ENCODE peak calls at places on chromosomes 5 and 9, in seven cellular contexts. W is esophagus squamous epithelium, K is stomach, T is Peyer's patch, H is breast epithelium, C is lower leg skin, X is H54. O is an unnamed sample.
A peak's percentile ranks its signal among the peaks of the same experiment; 100 is the strongest.

GRCh38 chr9:108316066-108316465 is 539.7 kb downstream of the ACTL7B start:
- DNase-seq in W (no peak), K (no peak), T (no peak), H (no peak), C (no peak), X (no peak), O (no peak)

GRCh38 chr5:7181841-7182240 is 214.1 kb upstream of the ADCY2 start:
- DNase-seq in W (no peak), K (no peak), T (no peak), H (no peak), C (no peak), X (no peak), O (no peak)

GRCh38 chr9:35333551-35333950 is 156.4 kb upstream of the RUSC2 start:
- DNase-seq in W (no peak), K (no peak), T (no peak), H (no peak), C (no peak), X (peak; percentile 16), O (no peak)

GRCh38 chr5:56457887-56458451 is 224.8 kb upstream of the ANKRD55 start:
- DNase-seq in W (no peak), K (no peak), T (no peak), H (no peak), C (no peak), X (no peak), O (no peak)

GRCh38 chr9:113899205-113899604 is 23.1 kb downstream of the ZNF618 start:
- DNase-seq in W (no peak), K (no peak), T (no peak), H (no peak), C (no peak), X (no peak), O (no peak)

GRCh38 chr9:38289486-38290275 is 102.8 kb upstream of the ALDH1B1 start:
- DNase-seq in W (no peak), K (no peak), T (no peak), H (no peak), C (peak; percentile 46), X (no peak), O (peak; percentile 38)

GRCh38 chr9:118711843-118712242 is 657.4 kb downstream of the BRINP1 start:
- DNase-seq in W (no peak), K (no peak), T (no peak), H (no peak), C (no peak), X (no peak), O (no peak)

GRCh38 chr9:124384210-124384609 is 31.0 kb downstream of the PSMB7 start:
- DNase-seq in W (no peak), K (no peak), T (no peak), H (no peak), C (no peak), X (no peak), O (no peak)

GRCh38 chr5:63401434-63402046 is 560.7 kb downstream of the HTR1A start:
- DNase-seq in W (no peak), K (peak; percentile 58), T (no peak), H (no peak), C (no peak), X (peak; percentile 2), O (peak; percentile 55)

GRCh38 chr9:136044971-136045594 is 50.0 kb downstream of the NACC2 start:
- DNase-seq in W (no peak), K (peak; percentile 20), T (no peak), H (peak; percentile 43), C (peak; percentile 78), X (no peak), O (no peak)

GRCh38 chr5:59299006-59299405 is 594.5 kb downstream of the PDE4D start:
- DNase-seq in W (no peak), K (no peak), T (no peak), H (no peak), C (no peak), X (no peak), O (no peak)

GRCh38 chr9:99998266-99998665 is 91.8 kb downstream of the STX17 start:
- DNase-seq in W (no peak), K (no peak), T (no peak), H (no peak), C (no peak), X (no peak), O (peak; percentile 68)

GRCh38 chr9:129136446-129137049 is 25.3 kb downstream of the PTPA start:
- DNase-seq in W (no peak), K (no peak), T (no peak), H (no peak), C (no peak), X (no peak), O (peak; percentile 41)

GRCh38 chr5:150361301-150361700 is 3.8 kb downstream of the TCOF1 start:
- DNase-seq in W (no peak), K (no peak), T (no peak), H (no peak), C (no peak), X (no peak), O (no peak)

GRCh38 chr5:150355791-150356190 is 1.7 kb upstream of the TCOF1 start:
- DNase-seq in W (no peak), K (no peak), T (no peak), H (no peak), C (no peak), X (no peak), O (no peak)

GRCh38 chr5:150356575-150357284 is 767 bp upstream of the TCOF1 start:
- DNase-seq in W (no peak), K (no peak), T (no peak), H (no peak), C (no peak), X (no peak), O (no peak)

GRCh38 chr5:150358261-150359095 is 981 bp downstream of the TCOF1 start:
- DNase-seq in W (no peak), K (no peak), T (no peak), H (no peak), C (no peak), X (no peak), O (no peak)

GRCh38 chr5:150357326-150358260 is at the start of gene TCOF1:
- DNase-seq in W (peak; percentile 91), K (peak; percentile 99), T (peak; percentile 99), H (peak; percentile 96), C (peak; percentile 99), X (peak; percentile 86), O (peak; percentile 98)
- TF ChIP-seq POLR2A in W (peak; percentile 42), K (no peak), T (no peak), H (no peak), C (no peak), X (peak; percentile 57), O (no peak)

GRCh38 chr9:127611796-127612790 is at the start of gene STXBP1:
- DNase-seq in W (no peak), K (peak; percentile 91), T (peak; percentile 81), H (peak; percentile 85), C (peak; percentile 97), X (peak; percentile 99), O (peak; percentile 98)

GRCh38 chr9:127614961-127615360 is 2.9 kb downstream of the STXBP1 start:
- DNase-seq in W (no peak), K (no peak), T (no peak), H (no peak), C (no peak), X (no peak), O (no peak)

GRCh38 chr9:127608104-127608966 is 3.7 kb upstream of the STXBP1 start:
- DNase-seq in W (no peak), K (peak; percentile 81), T (peak; percentile 71), H (peak; percentile 60), C (peak; percentile 87), X (peak; percentile 59), O (peak; percentile 94)

DNA sequence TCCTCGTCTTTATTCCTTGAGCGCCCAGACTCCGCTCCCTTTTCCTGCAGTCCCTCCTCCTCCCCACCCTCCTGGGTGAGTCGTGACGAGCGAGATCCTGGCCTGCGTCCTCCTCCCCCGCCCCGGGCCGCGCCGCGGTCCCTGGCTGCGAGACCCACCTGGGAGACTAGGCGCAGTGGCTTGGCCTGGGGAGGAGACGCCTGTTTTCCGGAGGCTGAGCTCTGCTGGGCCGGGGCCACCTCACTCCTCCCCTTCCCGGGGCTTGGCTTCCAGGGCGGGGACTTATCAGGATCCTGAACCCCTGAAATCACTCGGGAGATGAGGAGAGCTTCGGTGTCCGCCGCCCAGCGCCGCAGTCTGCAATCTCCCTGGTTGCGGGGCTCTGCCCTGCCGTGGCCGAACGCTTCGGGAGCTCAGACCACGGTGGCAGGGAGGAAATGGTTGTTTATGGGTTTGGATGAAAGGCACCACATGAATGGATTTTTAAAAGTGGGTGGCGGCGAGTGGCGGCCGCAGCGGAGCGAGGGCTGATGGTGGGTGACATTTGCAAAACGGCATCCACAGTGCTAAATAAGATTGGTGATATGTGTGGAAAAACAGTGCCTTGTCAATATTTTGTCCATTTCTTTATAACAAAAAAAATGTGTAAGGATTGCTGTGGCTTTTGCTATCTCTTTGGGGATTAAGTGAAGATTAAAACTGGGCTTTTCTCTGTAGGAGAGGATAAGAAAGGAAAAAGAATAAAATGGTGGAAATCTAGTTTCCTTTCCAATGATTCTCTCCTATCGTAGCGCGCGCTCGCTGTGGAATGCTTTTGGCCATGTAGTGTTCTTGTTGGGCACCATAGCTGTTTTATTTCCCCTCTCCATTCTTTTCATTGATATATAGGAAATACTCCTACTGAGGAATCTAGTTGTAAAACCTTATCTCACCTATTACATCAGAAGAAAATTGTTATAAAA is 1.2 kb downstream of the STXBP1 start:
- DNase-seq in W (no peak), K (peak; percentile 52), T (peak; percentile 29), H (peak; percentile 57), C (peak; percentile 95), X (peak; percentile 93), O (peak; percentile 90)
- TF ChIP-seq POLR2A in W (peak; percentile 52), K (no peak), T (peak; percentile 25), H (no peak), C (no peak), X (peak; percentile 81), O (no peak)

DNA sequence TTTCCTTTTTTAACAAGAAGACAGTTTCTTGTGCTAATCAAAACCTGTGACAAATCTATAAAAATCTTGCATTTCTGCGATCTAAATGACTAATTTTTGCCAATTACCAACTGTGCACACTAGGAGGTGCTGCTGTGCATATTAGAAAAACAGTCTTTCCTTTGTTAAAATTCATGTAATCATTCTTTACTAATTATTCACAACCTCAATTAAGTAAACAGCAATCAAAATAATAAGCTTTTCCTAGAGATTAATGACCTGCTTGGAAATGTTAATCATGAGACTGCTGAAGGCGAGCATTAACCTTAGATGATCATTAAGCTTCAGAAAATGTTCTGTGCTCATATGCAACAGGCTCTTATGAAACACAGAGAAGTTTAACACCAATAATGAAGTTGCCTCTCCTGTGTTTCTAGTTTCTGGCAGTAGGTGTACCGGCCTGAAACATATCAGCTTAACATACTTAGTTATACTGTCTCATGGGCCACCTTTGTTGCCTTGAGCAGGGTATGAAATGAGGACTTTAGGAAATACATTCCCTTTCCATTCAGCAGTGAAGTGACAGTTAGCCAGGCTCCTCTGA is 17.7 kb downstream of the RFESD start:
- DNase-seq in W (no peak), K (no peak), T (peak; percentile 38), H (no peak), C (no peak), X (no peak), O (no peak)
- TF ChIP-seq POLR2A in W (no peak), K (no peak), T (no peak), H (no peak), C (no peak), X (no peak), O (no peak)

DNA sequence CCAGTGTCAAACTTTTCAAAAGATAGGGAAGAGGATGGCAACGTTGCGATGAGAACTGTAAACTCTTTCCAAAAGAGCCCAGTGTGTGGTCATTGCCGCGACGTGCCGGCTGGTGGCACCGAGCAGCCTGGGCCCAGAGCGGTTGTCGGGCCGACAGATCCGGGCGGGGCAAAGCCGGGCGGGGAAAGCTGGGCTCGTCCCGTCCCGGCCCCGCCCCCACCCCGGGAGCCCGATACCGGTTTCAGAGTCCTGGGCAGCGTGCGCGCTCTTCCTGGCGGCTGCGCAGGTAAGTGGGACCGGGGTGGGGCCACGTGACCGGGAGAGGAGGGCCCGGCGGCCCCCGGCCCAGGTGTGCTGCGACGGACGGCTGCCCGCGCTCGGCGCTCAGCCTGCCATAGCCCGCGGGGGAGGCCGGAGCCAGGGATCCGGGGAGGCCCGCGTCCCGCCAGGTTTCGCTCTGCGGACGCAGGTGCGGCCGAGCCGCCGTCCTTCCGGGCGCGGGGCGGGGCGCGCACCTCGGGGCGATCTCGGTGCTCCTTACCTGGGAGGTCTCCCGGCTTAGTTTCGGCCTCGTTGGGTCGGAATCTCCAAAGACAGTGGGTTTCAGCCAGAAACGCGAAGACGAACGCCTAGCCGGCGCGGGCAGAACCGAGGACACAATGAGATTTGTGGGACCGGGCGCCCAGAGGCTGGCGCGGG is at the start of gene MARVELD2:
- DNase-seq in W (no peak), K (peak; percentile 96), T (peak; percentile 59), H (peak; percentile 90), C (peak; percentile 89), X (no peak), O (peak; percentile 95)
- TF ChIP-seq POLR2A in W (peak; percentile 63), K (no peak), T (peak; percentile 74), H (no peak), C (no peak), X (no peak), O (no peak)